ENCODE peak calls at places on chromosomes 2 and 18, in four cellular contexts. One of them, this sample, is unnamed.
A peak's percentile ranks its signal among the peaks of the same experiment; 100 is the strongest.

GRCh38 chr2:196798980-196799379 is 503 bp downstream of the GTF3C3 start:
- DNase-seq in left lobe of liver: no peak
- DNase-seq in NCI-H1092 treated with DMSO at 0.1 percent for 48 hours: no peak
- DNase-seq in left colon: no peak
- DNase-seq in this sample: peak; percentile 18

GRCh38 chr2:112680666-112681101 is 34.9 kb downstream of the SLC20A1 start:
- DNase-seq in left lobe of liver: no peak
- DNase-seq in NCI-H1092 treated with DMSO at 0.1 percent for 48 hours: no peak
- DNase-seq in left colon: no peak
- DNase-seq in this sample: no peak

GRCh38 chr2:54584598-54584997 is 128.5 kb downstream of the SPTBN1 start:
- DNase-seq in left lobe of liver: no peak
- DNase-seq in NCI-H1092 treated with DMSO at 0.1 percent for 48 hours: no peak
- DNase-seq in left colon: no peak
- DNase-seq in this sample: no peak

GRCh38 chr18:23401400-23402347 is 51.4 kb upstream of the RIOK3 start:
- DNase-seq in left lobe of liver: no peak
- DNase-seq in NCI-H1092 treated with DMSO at 0.1 percent for 48 hours: no peak
- DNase-seq in left colon: peak; percentile 51
- DNase-seq in this sample: peak; percentile 31

GRCh38 chr18:23352042-23352441 is 101.0 kb upstream of the RIOK3 start:
- DNase-seq in left lobe of liver: no peak
- DNase-seq in NCI-H1092 treated with DMSO at 0.1 percent for 48 hours: no peak
- DNase-seq in left colon: no peak
- DNase-seq in this sample: no peak

GRCh38 chr2:29223851-29224692 is 108.9 kb downstream of the CLIP4 start:
- DNase-seq in left lobe of liver: no peak
- DNase-seq in NCI-H1092 treated with DMSO at 0.1 percent for 48 hours: peak; percentile 3
- DNase-seq in left colon: peak; percentile 8
- DNase-seq in this sample: peak; percentile 54

GRCh38 chr2:53944542-53944941 is 26.3 kb downstream of the PSME4 start:
- DNase-seq in left lobe of liver: no peak
- DNase-seq in NCI-H1092 treated with DMSO at 0.1 percent for 48 hours: no peak
- DNase-seq in left colon: no peak
- DNase-seq in this sample: no peak

GRCh38 chr2:101253013-101253712 is 477 bp downstream of the CNOT11 start:
- DNase-seq in left lobe of liver: peak; percentile 69
- DNase-seq in NCI-H1092 treated with DMSO at 0.1 percent for 48 hours: peak; percentile 41
- DNase-seq in left colon: peak; percentile 81
- DNase-seq in this sample: peak; percentile 58

GRCh38 chr18:5142131-5142530 is 54.9 kb downstream of the AKAIN1 start:
- DNase-seq in left lobe of liver: no peak
- DNase-seq in NCI-H1092 treated with DMSO at 0.1 percent for 48 hours: no peak
- DNase-seq in left colon: no peak
- DNase-seq in this sample: peak; percentile 89

GRCh38 chr18:34709631-34710429 is at the start of gene DTNA:
- DNase-seq in left lobe of liver: no peak
- DNase-seq in NCI-H1092 treated with DMSO at 0.1 percent for 48 hours: peak; percentile 84
- DNase-seq in left colon: no peak
- DNase-seq in this sample: peak; percentile 74

GRCh38 chr2:109351164-109351756 is 222.3 kb downstream of the SH3RF3 start:
- DNase-seq in left lobe of liver: no peak
- DNase-seq in NCI-H1092 treated with DMSO at 0.1 percent for 48 hours: no peak
- DNase-seq in left colon: peak; percentile 32
- DNase-seq in this sample: peak; percentile 9

GRCh38 chr2:207791579-207792243 is 22.0 kb upstream of the FZD5 start:
- DNase-seq in left lobe of liver: no peak
- DNase-seq in NCI-H1092 treated with DMSO at 0.1 percent for 48 hours: no peak
- DNase-seq in left colon: no peak
- DNase-seq in this sample: no peak

GRCh38 chr2:61620244-61621159 is 82.3 kb upstream of the XPO1 start:
- DNase-seq in left lobe of liver: no peak
- DNase-seq in NCI-H1092 treated with DMSO at 0.1 percent for 48 hours: no peak
- DNase-seq in left colon: no peak
- DNase-seq in this sample: no peak

GRCh38 chr2:166373951-166374350 is 1.8 kb downstream of the SCN9A start:
- DNase-seq in left lobe of liver: no peak
- DNase-seq in NCI-H1092 treated with DMSO at 0.1 percent for 48 hours: peak; percentile 4
- DNase-seq in left colon: peak; percentile 10
- DNase-seq in this sample: peak; percentile 77

GRCh38 chr2:221529177-221529942 is 42.7 kb downstream of the EPHA4 start:
- DNase-seq in left lobe of liver: no peak
- DNase-seq in NCI-H1092 treated with DMSO at 0.1 percent for 48 hours: no peak
- DNase-seq in left colon: peak; percentile 20
- DNase-seq in this sample: no peak

GRCh38 chr18:77086656-77087390 is 45.8 kb downstream of the MBP start:
- DNase-seq in left lobe of liver: peak; percentile 74
- DNase-seq in NCI-H1092 treated with DMSO at 0.1 percent for 48 hours: no peak
- DNase-seq in left colon: peak; percentile 82
- DNase-seq in this sample: no peak

GRCh38 chr2:231263118-231263831 is 64.8 kb downstream of the ARMC9 start:
- DNase-seq in left lobe of liver: no peak
- DNase-seq in NCI-H1092 treated with DMSO at 0.1 percent for 48 hours: no peak
- DNase-seq in left colon: no peak
- DNase-seq in this sample: no peak

GRCh38 chr2:219001577-219002394 is 8.6 kb upstream of the CRYBA2 start:
- DNase-seq in left lobe of liver: peak; percentile 98
- DNase-seq in NCI-H1092 treated with DMSO at 0.1 percent for 48 hours: peak; percentile 95
- DNase-seq in left colon: peak; percentile 93
- DNase-seq in this sample: peak; percentile 98

GRCh38 chr2:239293450-239294430 is 107.1 kb downstream of the HDAC4 start:
- DNase-seq in left lobe of liver: no peak
- DNase-seq in NCI-H1092 treated with DMSO at 0.1 percent for 48 hours: no peak
- DNase-seq in left colon: peak; percentile 16
- DNase-seq in this sample: no peak

GRCh38 chr2:223954401-223954800 is 2.9 kb upstream of the MRPL44 start:
- DNase-seq in left lobe of liver: no peak
- DNase-seq in NCI-H1092 treated with DMSO at 0.1 percent for 48 hours: no peak
- DNase-seq in left colon: no peak
- DNase-seq in this sample: no peak

GRCh38 chr2:218091743-218092142 is 22.7 kb downstream of the RUFY4 start:
- DNase-seq in left lobe of liver: no peak
- DNase-seq in NCI-H1092 treated with DMSO at 0.1 percent for 48 hours: no peak
- DNase-seq in left colon: no peak
- DNase-seq in this sample: no peak

GRCh38 chr2:16943279-16943958 is 277.8 kb upstream of the CYRIA start:
- DNase-seq in left lobe of liver: peak; percentile 77
- DNase-seq in NCI-H1092 treated with DMSO at 0.1 percent for 48 hours: no peak
- DNase-seq in left colon: no peak
- DNase-seq in this sample: no peak

GRCh38 chr2:134307334-134307733 is 53.5 kb downstream of the MGAT5 start:
- DNase-seq in left lobe of liver: no peak
- DNase-seq in NCI-H1092 treated with DMSO at 0.1 percent for 48 hours: no peak
- DNase-seq in left colon: no peak
- DNase-seq in this sample: no peak

GRCh38 chr2:10282621-10283105 is 20.0 kb upstream of the HPCAL1 start:
- DNase-seq in left lobe of liver: no peak
- DNase-seq in NCI-H1092 treated with DMSO at 0.1 percent for 48 hours: no peak
- DNase-seq in left colon: no peak
- DNase-seq in this sample: no peak

GRCh38 chr2:135258193-135258592 is 206.1 kb downstream of the RAB3GAP1 start:
- DNase-seq in left lobe of liver: no peak
- DNase-seq in NCI-H1092 treated with DMSO at 0.1 percent for 48 hours: no peak
- DNase-seq in left colon: no peak
- DNase-seq in this sample: no peak